ENCODE peak calls at places on chromosome 4, in eight cellular contexts. Q is activated naive CD4-positive, alpha-beta T cell treated with Interleukin-2 at 50 U/mL for 16 hours; P is memory B cell; J is NCI-H1105; B is stimulated activated CD8-positive, alpha-beta memory T cell treated with anti-CD3 and anti-CD28 coated beads, Interleukin-7, amount 100 ng/mL, for 1 hour; I is AML-193; F is CD4-positive, alpha-beta T cell; T is amygdala. O is an unnamed sample.

GRCh38 chr4:73533515-73534422 is 52.2 kb downstream of the AFM start:
- DNase-seq in Q (no peak), P (no peak), J (no peak), B (no peak), I (no peak), F (no peak), T (no peak), O (no peak)

GRCh38 chr4:70956570-70957210 is 36.8 kb upstream of the DCK start:
- DNase-seq in Q (no peak), P (no peak), J (no peak), B (no peak), I (no peak), F (no peak), T (no peak), O (no peak)

GRCh38 chr4:44256414-44256813 is 192.2 kb downstream of the KCTD8 start:
- DNase-seq in Q (no peak), P (no peak), J (no peak), B (no peak), I (no peak), F (no peak), T (no peak), O (no peak)

GRCh38 chr4:38310446-38311043 is 350.3 kb downstream of the PTTG2 start:
- DNase-seq in Q (peak), P (no peak), J (no peak), B (peak), I (no peak), F (peak), T (no peak), O (no peak)

GRCh38 chr4:38821739-38822138 is 17.1 kb upstream of the TLR1 start:
- DNase-seq in Q (no peak), P (no peak), J (no peak), B (no peak), I (no peak), F (no peak), T (no peak), O (no peak)

GRCh38 chr4:158826882-158827281 is 58.1 kb downstream of the FNIP2 start:
- DNase-seq in Q (no peak), P (no peak), J (no peak), B (no peak), I (no peak), F (no peak), T (no peak), O (no peak)

GRCh38 chr4:124943938-124944337 is 231.4 kb upstream of the ANKRD50 start:
- DNase-seq in Q (no peak), P (no peak), J (no peak), B (no peak), I (peak), F (no peak), T (no peak), O (no peak)

GRCh38 chr4:31467781-31468180 is 747.6 kb downstream of the PCDH7 start:
- DNase-seq in Q (no peak), P (no peak), J (no peak), B (no peak), I (no peak), F (no peak), T (no peak), O (peak)

GRCh38 chr4:8840006-8840793 is 31.4 kb downstream of the HMX1 start:
- DNase-seq in Q (no peak), P (no peak), J (no peak), B (no peak), I (no peak), F (no peak), T (no peak), O (no peak)

GRCh38 chr4:133483600-133484246 is 334.6 kb downstream of the PCDH10 start:
- DNase-seq in Q (no peak), P (no peak), J (no peak), B (no peak), I (peak), F (no peak), T (no peak), O (peak)

GRCh38 chr4:116180056-116180690 is 905.2 kb downstream of the TRAM1L1 start:
- DNase-seq in Q (no peak), P (no peak), J (peak), B (no peak), I (peak), F (no peak), T (no peak), O (no peak)

GRCh38 chr4:78545275-78546246 is 6.0 kb upstream of the ANXA3 start:
- DNase-seq in Q (no peak), P (no peak), J (no peak), B (no peak), I (no peak), F (no peak), T (no peak), O (no peak)

GRCh38 chr4:165630671-165631070 is 242.4 kb upstream of the TLL1 start:
- DNase-seq in Q (no peak), P (no peak), J (no peak), B (no peak), I (no peak), F (no peak), T (no peak), O (no peak)

GRCh38 chr4:133152330-133152791 is 3.3 kb downstream of the PCDH10 start:
- DNase-seq in Q (no peak), P (no peak), J (no peak), B (no peak), I (no peak), F (no peak), T (peak), O (no peak)

GRCh38 chr4:139177049-139177887 is at the start of gene ELF2:
- DNase-seq in Q (peak), P (peak), J (peak), B (peak), I (peak), F (peak), T (peak), O (peak)

GRCh38 chr4:57249083-57249482 is 138.9 kb upstream of the IGFBP7 start:
- DNase-seq in Q (no peak), P (no peak), J (no peak), B (no peak), I (no peak), F (no peak), T (no peak), O (no peak)

GRCh38 chr4:144715230-144715629 is 69.3 kb downstream of the HHIP start:
- DNase-seq in Q (no peak), P (no peak), J (no peak), B (no peak), I (no peak), F (no peak), T (no peak), O (no peak)

GRCh38 chr4:6023766-6024165 is 5.5 kb upstream of the C4orf50 start:
- DNase-seq in Q (no peak), P (no peak), J (no peak), B (no peak), I (no peak), F (no peak), T (no peak), O (no peak)

GRCh38 chr4:740656-741282 is 35.1 kb downstream of the PCGF3 start:
- DNase-seq in Q (no peak), P (no peak), J (no peak), B (no peak), I (no peak), F (no peak), T (no peak), O (no peak)

GRCh38 chr4:8344387-8344786 is 74.8 kb downstream of the HTRA3 start:
- DNase-seq in Q (no peak), P (no peak), J (no peak), B (no peak), I (no peak), F (no peak), T (no peak), O (no peak)

GRCh38 chr4:188658958-188659522 is 519.8 kb downstream of the TRIML1 start:
- DNase-seq in Q (no peak), P (no peak), J (no peak), B (no peak), I (no peak), F (no peak), T (no peak), O (no peak)

GRCh38 chr4:150960079-150960478 is 55.0 kb downstream of the LRBA start:
- DNase-seq in Q (no peak), P (no peak), J (no peak), B (no peak), I (peak), F (no peak), T (no peak), O (no peak)

GRCh38 chr4:56048621-56049427 is 100.1 kb downstream of the CEP135 start:
- DNase-seq in Q (peak), P (peak), J (peak), B (no peak), I (peak), F (no peak), T (peak), O (no peak)

GRCh38 chr4:78293841-78294301 is 236.7 kb downstream of the FRAS1 start:
- DNase-seq in Q (no peak), P (no peak), J (no peak), B (no peak), I (no peak), F (no peak), T (no peak), O (peak)

GRCh38 chr4:180150818-180151217 is 2092.4 kb upstream of the TENM3 start:
- DNase-seq in Q (no peak), P (no peak), J (no peak), B (no peak), I (peak), F (no peak), T (no peak), O (no peak)

GRCh38 chr4:184439856-184440592 is 34.3 kb downstream of the IRF2 start:
- DNase-seq in Q (no peak), P (no peak), J (no peak), B (no peak), I (no peak), F (no peak), T (no peak), O (no peak)

O was measured in GM04504.